ENCODE peak calls at places on chromosomes 16 and 17, in seven cellular contexts. I is activated naive CD4-positive, alpha-beta T cell; X is substantia nigra; G is hepatic stellate cell; Q is Daoy; O is AG09319; M is GM19239. L is an unnamed sample.

GRCh38 chr17:75111777-75112176 is 2.0 kb downstream of the ARMC7 start:
- DNase-seq in I (no peak), O (no peak), G (no peak), X (no peak), Q (no peak), M (no peak), L (no peak)

GRCh38 chr17:16442141-16442540 is 26.8 kb downstream of the TRPV2 start:
- DNase-seq in M (no peak), I (no peak), O (no peak), G (no peak), Q (no peak), X (no peak), L (no peak)

GRCh38 chr16:7839568-7839967 is 506.9 kb downstream of the RBFOX1 start:
- DNase-seq in I (no peak), X (no peak), M (no peak), G (no peak), Q (no peak), O (no peak), L (no peak)

GRCh38 chr16:57742543-57742942 is 7.0 kb downstream of the KATNB1 start:
- DNase-seq in G (no peak), Q (no peak), X (no peak), O (no peak), I (no peak), M (no peak), L (no peak)

GRCh38 chr17:80117491-80118401 is 16.4 kb downstream of the GAA start:
- DNase-seq in X (no peak), O (no peak), Q (no peak), I (no peak), G (peak), M (no peak), L (no peak)

GRCh38 chr17:50266384-50267073 is 7.7 kb upstream of the TMEM92 start:
- DNase-seq in X (no peak), Q (peak), I (no peak), O (peak), G (peak), M (no peak), L (peak)

GRCh38 chr17:19702231-19702641 is 14.1 kb downstream of the SLC47A2 start:
- DNase-seq in M (no peak), O (no peak), G (no peak), X (no peak), I (no peak), Q (no peak), L (no peak)

GRCh38 chr16:1642148-1642547 is 30.0 kb downstream of the CRAMP1 start:
- DNase-seq in X (peak), Q (no peak), M (no peak), O (no peak), G (no peak), I (no peak), L (peak)

GRCh38 chr17:50680126-50680525 is 27.6 kb downstream of the ANKRD40 start:
- DNase-seq in M (no peak), G (no peak), Q (no peak), X (no peak), O (no peak), I (no peak), L (no peak)

GRCh38 chr17:62064029-62064790 is 868 bp downstream of the MED13 start:
- DNase-seq in M (no peak), Q (peak), O (no peak), G (no peak), I (no peak), X (no peak), L (no peak)

GRCh38 chr17:50129303-50129945 is 536 bp downstream of the SAMD14 start:
- DNase-seq in G (peak), O (no peak), X (no peak), Q (peak), I (peak), M (no peak), L (peak)

GRCh38 chr17:55275894-55276804 is 11.4 kb downstream of the HLF start:
- DNase-seq in M (no peak), G (no peak), O (no peak), X (no peak), I (no peak), Q (peak), L (peak)

GRCh38 chr16:57471852-57472664 is 9.6 kb downstream of the POLR2C start:
- DNase-seq in I (no peak), G (no peak), M (no peak), X (no peak), Q (no peak), O (no peak), L (no peak)

GRCh38 chr17:36741019-36741902 is 139.9 kb downstream of the MRM1 start:
- DNase-seq in O (no peak), G (no peak), X (no peak), I (no peak), M (no peak), Q (no peak), L (no peak)

GRCh38 chr17:59311051-59311468 is 20.4 kb upstream of the YPEL2 start:
- DNase-seq in G (peak), M (peak), X (peak), O (no peak), Q (peak), I (no peak), L (no peak)

GRCh38 chr16:25366078-25366477 is 108.4 kb upstream of the ZKSCAN2 start:
- DNase-seq in Q (no peak), G (no peak), M (no peak), I (no peak), O (no peak), X (no peak), L (no peak)

GRCh38 chr16:52496051-52496876 is 50.7 kb downstream of the TOX3 start:
- DNase-seq in M (no peak), X (no peak), Q (no peak), I (no peak), O (no peak), G (no peak), L (no peak)

GRCh38 chr16:47236716-47237115 is 93.0 kb upstream of the NETO2 start:
- DNase-seq in M (no peak), G (no peak), X (no peak), O (no peak), Q (no peak), I (no peak), L (no peak)

GRCh38 chr16:28136751-28137434 is 73.4 kb upstream of the GSG1L start:
- DNase-seq in O (no peak), M (no peak), X (peak), G (no peak), Q (no peak), I (peak), L (no peak)

GRCh38 chr16:67206838-67207115 is 7.8 kb downstream of the ELMO3 start:
- DNase-seq in G (no peak), X (no peak), I (no peak), Q (no peak), M (no peak), O (no peak), L (no peak)

GRCh38 chr16:67632415-67633172 is 12.3 kb upstream of the CARMIL2 start:
- DNase-seq in M (no peak), X (no peak), G (no peak), O (no peak), Q (no peak), I (no peak), L (no peak)

GRCh38 chr17:47717845-47718621 is 15.0 kb upstream of the TBX21 start:
- DNase-seq in G (no peak), X (no peak), Q (peak), M (no peak), O (no peak), I (no peak), L (no peak)

GRCh38 chr17:3802461-3803307 is 1.7 kb upstream of the ITGAE start:
- DNase-seq in I (no peak), M (no peak), O (peak), G (peak), X (no peak), Q (peak), L (no peak)

GRCh38 chr17:47810200-47810821 is 11.3 kb downstream of the OSBPL7 start:
- DNase-seq in G (peak), M (no peak), Q (peak), X (no peak), I (no peak), O (peak), L (peak)

GRCh38 chr16:14202697-14203096 is 131.6 kb downstream of the MRTFB start:
- DNase-seq in M (no peak), O (no peak), I (no peak), G (no peak), X (no peak), Q (no peak), L (no peak)

GRCh38 chr16:47247691-47248090 is 103.9 kb upstream of the NETO2 start:
- DNase-seq in M (no peak), O (no peak), G (no peak), Q (no peak), I (no peak), X (peak), L (no peak)

GRCh38 chr17:69539274-69539673 is 124.8 kb downstream of the MAP2K6 start:
- DNase-seq in G (no peak), I (no peak), X (no peak), M (no peak), O (no peak), Q (no peak), L (no peak)

GRCh38 chr17:10772425-10773380 is 31.2 kb downstream of the TMEM238L start:
- DNase-seq in O (no peak), X (no peak), M (no peak), I (no peak), Q (peak), G (no peak), L (peak)

GRCh38 chr17:75773808-75774470 is 8.9 kb upstream of the GALK1 start:
- DNase-seq in O (no peak), I (no peak), M (no peak), Q (peak), X (no peak), G (no peak), L (no peak)